ENCODE peak calls at places on chromosomes 16 and 17, in seven cellular contexts. P is HepG2, Q is K562, V is SK-N-SH, I is GM12878, R is H1, E is HCT116. T is an unnamed sample.

GRCh38 chr17:313911-314613 is 38.5 kb downstream of the RPH3AL start:
- DNase-seq in I (no peak), P (no peak), E (no peak), V (no peak), Q (no peak), R (no peak), T (no peak)

GRCh38 chr16:79064259-79064658 is 536.3 kb downstream of the MAF start:
- DNase-seq in I (no peak), P (no peak), E (no peak), Q (no peak), R (no peak), V (no peak), T (no peak)

GRCh38 chr17:49557204-49558024 is 18.3 kb upstream of the NXPH3 start:
- DNase-seq in R (no peak), I (no peak), V (peak; percentile 81), P (peak; percentile 73), Q (no peak), E (peak; percentile 85), T (no peak)

GRCh38 chr17:75491680-75492079 is 23.7 kb downstream of the CASKIN2 start:
- DNase-seq in Q (no peak), E (no peak), P (no peak), V (no peak), I (no peak), R (no peak), T (no peak)

GRCh38 chr17:32805029-32805976 is 71.6 kb downstream of the MYO1D start:
- DNase-seq in E (no peak), Q (no peak), V (no peak), R (no peak), I (no peak), P (no peak), T (no peak)

GRCh38 chr17:11006530-11006929 is 168.6 kb upstream of the PIRT start:
- DNase-seq in V (no peak), I (no peak), Q (no peak), P (no peak), E (no peak), R (no peak), T (no peak)

GRCh38 chr17:21530311-21530710 is 154.2 kb downstream of the KCNJ12 start:
- DNase-seq in P (no peak), E (no peak), V (no peak), R (no peak), Q (no peak), I (no peak), T (no peak)

GRCh38 chr16:59042296-59042695 is 308.2 kb upstream of the GOT2 start:
- DNase-seq in Q (no peak), V (no peak), E (no peak), I (no peak), P (no peak), R (no peak), T (no peak)

GRCh38 chr17:2022647-2023046 is 2.5 kb downstream of the RTN4RL1 start:
- DNase-seq in I (no peak), V (no peak), P (no peak), R (no peak), Q (no peak), E (no peak), T (no peak)

GRCh38 chr16:90027611-90028010 is 8.4 kb upstream of the DBNDD1 start:
- DNase-seq in E (no peak), R (no peak), I (no peak), V (no peak), Q (no peak), P (no peak), T (no peak)

GRCh38 chr16:28261916-28262315 is 30.4 kb upstream of the SBK1 start:
- DNase-seq in P (no peak), E (no peak), R (no peak), V (no peak), Q (no peak), I (no peak), T (no peak)

GRCh38 chr16:30654856-30655255 is 3.4 kb upstream of the FBRS start:
- DNase-seq in I (no peak), V (no peak), R (no peak), P (no peak), E (no peak), Q (no peak), T (no peak)

GRCh38 chr17:32826076-32826475 is 50.8 kb downstream of the MYO1D start:
- DNase-seq in I (no peak), E (no peak), R (no peak), P (no peak), Q (no peak), V (no peak), T (no peak)

GRCh38 chr16:86151372-86151950 is 252.5 kb downstream of the IRF8 start:
- DNase-seq in Q (no peak), P (no peak), I (no peak), V (no peak), E (no peak), R (no peak), T (no peak)

GRCh38 chr17:75273968-75274708 is 3.1 kb upstream of the MIF4GD start:
- DNase-seq in Q (peak; percentile 7), R (no peak), I (no peak), P (no peak), V (peak; percentile 50), E (no peak), T (no peak)

GRCh38 chr17:1485311-1485747 is 7.2 kb downstream of the MYO1C start:
- DNase-seq in P (peak; percentile 12), E (no peak), R (no peak), V (peak; percentile 80), I (no peak), Q (peak; percentile 37), T (no peak)

GRCh38 chr16:53022374-53022773 is 30.3 kb downstream of the CHD9NB start:
- DNase-seq in E (peak; percentile 41), I (no peak), P (peak; percentile 63), Q (peak; percentile 61), V (peak; percentile 70), R (no peak), T (peak; percentile 13)

GRCh38 chr16:48352648-48353347 is 32.4 kb downstream of the SIAH1 start:
- DNase-seq in V (no peak), E (no peak), R (no peak), P (no peak), Q (no peak), I (no peak), T (no peak)

GRCh38 chr17:40871316-40871715 is 4.3 kb upstream of the KRT12 start:
- DNase-seq in V (no peak), R (no peak), Q (no peak), I (no peak), E (no peak), P (no peak), T (no peak)

GRCh38 chr16:10497132-10498088 is 83.0 kb downstream of the EMP2 start:
- DNase-seq in Q (peak; percentile 51), I (no peak), P (no peak), V (no peak), E (no peak), R (no peak), T (no peak)

GRCh38 chr16:65336169-65336568 is 214.3 kb upstream of the CDH11 start:
- DNase-seq in Q (no peak), R (no peak), E (no peak), P (no peak), V (no peak), I (no peak), T (no peak)

GRCh38 chr16:78505544-78506371 is 406.3 kb downstream of the WWOX start:
- DNase-seq in V (no peak), E (no peak), Q (no peak), P (peak; percentile 80), I (no peak), R (no peak), T (no peak)

GRCh38 chr16:70253291-70254094 is 1.8 kb upstream of the EXOSC6 start:
- DNase-seq in E (peak; percentile 28), P (peak; percentile 45), V (peak; percentile 62), I (no peak), Q (peak; percentile 44), R (no peak), T (no peak)

GRCh38 chr17:28327709-28328108 is 7.6 kb downstream of the IFT20 start:
- DNase-seq in P (no peak), Q (no peak), E (no peak), R (no peak), I (no peak), V (no peak), T (no peak)

DNA sequence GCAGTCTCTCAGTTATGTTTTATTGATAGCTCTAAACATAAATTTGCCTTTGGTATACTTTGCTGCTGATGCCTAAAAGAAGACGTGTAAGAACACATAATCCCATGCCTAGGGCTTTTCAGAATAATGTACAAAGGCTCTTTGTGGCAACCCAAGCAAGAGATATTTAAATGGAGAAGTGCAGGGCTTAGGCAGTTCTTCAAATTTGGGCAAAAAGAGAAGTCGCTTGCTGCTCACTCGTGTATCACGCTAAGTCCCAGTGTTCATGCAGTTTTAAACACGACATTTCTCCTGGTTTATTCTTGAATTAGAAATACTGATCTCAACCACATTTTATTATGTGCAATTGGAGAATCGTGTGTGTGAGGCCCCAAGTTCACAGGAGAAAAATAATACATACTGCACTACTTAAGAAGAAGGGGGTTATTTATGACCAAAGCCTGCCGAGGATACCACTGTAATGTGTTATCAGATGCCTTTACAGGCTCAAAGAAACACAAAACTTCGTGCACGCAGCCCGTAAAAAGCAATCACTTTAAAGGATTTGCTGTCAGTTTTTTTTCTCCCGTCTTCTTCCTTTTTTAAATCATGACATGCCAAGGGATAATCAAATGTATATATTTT is 22.5 kb upstream of the IRX6 start:
- DNase-seq in V (no peak), P (no peak), E (no peak), Q (no peak), I (no peak), R (no peak), T (no peak)
- TF ChIP-seq SIN3A in V (no peak), P (no peak), E (no peak), Q (no peak), I (no peak), R (no peak), T (no peak)

GRCh38 chr17:64686705-64687104 is 24.6 kb upstream of the SMURF2 start:
- DNase-seq in V (no peak), P (no peak), E (no peak), I (no peak), R (no peak), Q (no peak), T (no peak)
- TF ChIP-seq SIN3A in V (no peak), P (no peak), E (no peak), I (no peak), R (no peak), Q (no peak), T (no peak)

GRCh38 chr17:82213251-82214011 is 789 bp upstream of the CCDC57 start:
- DNase-seq in E (no peak), Q (peak; percentile 69), P (peak; percentile 59), R (no peak), I (no peak), V (peak; percentile 97), T (no peak)
- TF ChIP-seq SIN3A in E (no peak), Q (no peak), P (no peak), R (no peak), I (no peak), V (no peak), T (no peak)

DNA sequence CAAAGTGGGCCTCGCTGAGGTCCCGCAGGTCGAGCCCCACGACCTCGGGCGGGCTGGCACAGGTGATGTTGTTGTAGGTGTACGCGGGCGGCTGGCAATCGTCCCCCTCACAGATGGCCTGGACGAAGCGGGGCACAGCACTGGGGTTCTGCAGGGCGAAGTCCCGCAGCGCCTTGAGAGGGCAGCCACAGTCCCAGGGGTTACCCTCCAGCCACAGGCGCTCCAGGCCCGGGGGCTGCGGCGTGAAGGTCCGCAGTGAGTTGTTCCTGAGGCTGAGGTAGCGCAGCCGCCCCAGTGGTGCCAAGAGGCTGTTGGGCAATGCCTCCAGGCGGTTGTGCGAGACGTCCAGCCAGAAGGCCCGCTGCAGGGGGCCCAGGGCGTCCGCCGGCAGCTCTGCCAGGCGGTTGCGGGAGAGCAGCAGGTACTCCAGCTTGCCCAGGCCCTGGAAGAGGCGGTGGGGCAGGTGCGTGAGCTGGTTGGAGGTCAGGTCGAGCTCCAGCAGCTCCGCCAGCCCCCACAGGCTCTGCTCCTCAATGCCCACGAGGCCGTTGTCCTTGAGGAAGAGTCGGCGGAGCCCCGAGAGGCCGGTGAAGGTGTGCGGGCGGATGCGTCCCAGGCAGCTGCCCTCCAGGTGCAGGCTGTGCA is 2.8 kb downstream of the IGFALS start:
- DNase-seq in Q (no peak), R (no peak), I (no peak), E (no peak), V (no peak), P (no peak), T (no peak)
- TF ChIP-seq SIN3A in Q (no peak), R (no peak), I (no peak), E (no peak), V (no peak), P (no peak), T (no peak)

T was measured in Panc1.